ENCODE peak calls at places on chromosomes 12 and 14, in seven cellular contexts. U is psoas muscle, F is esophagus squamous epithelium, P is endodermal cell, N is mesendoderm, V is spleen, J is pancreas. X is an unnamed sample.

GRCh38 chr14:75267141-75267601 is 11.5 kb upstream of the FOS start:
- DNase-seq in F (no peak), J (no peak), P (no peak), V (no peak), N (peak), U (no peak), X (no peak)

GRCh38 chr12:12333407-12333831 is 16.6 kb downstream of the MANSC1 start:
- DNase-seq in V (peak), P (no peak), F (no peak), U (no peak), J (peak), N (no peak), X (no peak)

GRCh38 chr14:77279719-77280118 is 8.7 kb upstream of the NGB start:
- DNase-seq in F (no peak), U (no peak), V (peak), N (no peak), P (no peak), J (no peak), X (no peak)

GRCh38 chr12:21891763-21892217 is 49.4 kb downstream of the ABCC9 start:
- DNase-seq in J (peak), V (no peak), P (no peak), N (no peak), U (peak), F (no peak), X (no peak)

GRCh38 chr12:75065482-75065881 is 144.2 kb downstream of the KCNC2 start:
- DNase-seq in U (no peak), J (no peak), N (no peak), P (no peak), V (no peak), F (no peak), X (no peak)

GRCh38 chr12:21683115-21683514 is 25.5 kb upstream of the LDHB start:
- DNase-seq in F (no peak), P (no peak), V (no peak), N (no peak), U (no peak), J (no peak), X (no peak)

GRCh38 chr12:53048780-53049401 is 974 bp upstream of the TNS2 start:
- DNase-seq in V (peak), N (peak), J (peak), P (peak), U (peak), F (no peak), X (no peak)

GRCh38 chr14:67373347-67373746 is 13.2 kb downstream of the EIF2S1 start:
- DNase-seq in J (no peak), U (no peak), V (no peak), N (no peak), F (no peak), P (no peak), X (no peak)

GRCh38 chr12:107101651-107102050 is 8.3 kb upstream of the CRY1 start:
- DNase-seq in P (no peak), N (no peak), F (no peak), V (no peak), J (no peak), U (no peak), X (no peak)

GRCh38 chr12:6873094-6874006 is at the start of gene SPSB2:
- DNase-seq in P (peak), V (peak), F (peak), N (peak), U (peak), J (peak), X (peak)

GRCh38 chr12:1812650-1813302 is 7.6 kb upstream of the LRTM2 start:
- DNase-seq in N (no peak), U (peak), J (no peak), F (no peak), V (peak), P (no peak), X (no peak)

GRCh38 chr14:69151458-69152180 is 1.3 kb downstream of the DCAF5 start:
- DNase-seq in P (peak), U (peak), N (peak), J (peak), F (peak), V (peak), X (peak)

GRCh38 chr12:109703684-109704083 is 9.9 kb upstream of the FAM222A start:
- DNase-seq in P (no peak), V (peak), U (no peak), N (no peak), J (no peak), F (no peak), X (no peak)

GRCh38 chr14:65745396-65746190 is 333.1 kb downstream of the FUT8 start:
- DNase-seq in P (no peak), F (no peak), V (no peak), J (no peak), U (no peak), N (no peak), X (no peak)

GRCh38 chr12:124694250-124694649 is 126.8 kb upstream of the NCOR2 start:
- DNase-seq in N (no peak), F (no peak), P (no peak), J (no peak), V (no peak), U (no peak), X (no peak)

GRCh38 chr14:36176524-36176923 is at the start of gene PTCSC3:
- DNase-seq in N (no peak), F (no peak), P (no peak), V (no peak), J (no peak), U (no peak), X (no peak)

GRCh38 chr12:15706010-15706676 is 83.0 kb downstream of the EPS8 start:
- DNase-seq in U (no peak), F (no peak), P (peak), N (peak), J (peak), V (no peak), X (no peak)

GRCh38 chr14:92586001-92586947 is 72.7 kb downstream of the RIN3 start:
- DNase-seq in F (no peak), J (no peak), P (no peak), N (no peak), V (peak), U (no peak), X (no peak)

GRCh38 chr12:1006255-1006654 is 15.2 kb downstream of the ERC1 start:
- DNase-seq in P (no peak), J (no peak), N (no peak), F (no peak), U (no peak), V (no peak), X (no peak)

GRCh38 chr12:33427071-33427470 is 12.5 kb downstream of the SYT10 start:
- DNase-seq in U (no peak), F (no peak), J (no peak), V (no peak), N (peak), P (peak), X (no peak)

GRCh38 chr14:67510836-67511235 is 22.3 kb upstream of the PLEKHH1 start:
- DNase-seq in V (no peak), U (no peak), N (no peak), J (no peak), F (no peak), P (no peak), X (no peak)

GRCh38 chr14:63993992-63994391 is 141.2 kb downstream of the SYNE2 start:
- DNase-seq in P (no peak), F (no peak), U (no peak), J (no peak), N (no peak), V (no peak), X (no peak)

GRCh38 chr14:49363926-49364751 is 222.0 kb downstream of the RPS29 start:
- DNase-seq in F (no peak), V (no peak), P (no peak), J (no peak), N (peak), U (no peak), X (no peak)

GRCh38 chr12:67436230-67436629 is 167.1 kb downstream of the CAND1 start:
- DNase-seq in J (no peak), V (no peak), P (no peak), N (no peak), U (no peak), F (no peak), X (no peak)
- H3K27ac ChIP-seq in J (no peak), V (no peak), P (no peak), N (no peak), U (no peak), F (no peak), X (no peak)

GRCh38 chr12:56188116-56188785 is 1.0 kb downstream of the SMARCC2 start:
- DNase-seq in U (no peak), V (no peak), P (peak), F (no peak), N (peak), J (no peak), X (no peak)

GRCh38 chr12:56189918-56190694 is 823 bp upstream of the SMARCC2 start:
- DNase-seq in U (peak), J (peak), V (peak), P (peak), F (peak), N (peak), X (peak)

GRCh38 chr12:56190695-56191155 is 1.4 kb upstream of the SMARCC2 start:
- DNase-seq in U (no peak), N (peak), P (peak), V (no peak), J (no peak), F (no peak), X (no peak)

GRCh38 chr12:56189336-56189917 is at the start of gene SMARCC2:
- DNase-seq in J (peak), P (peak), F (peak), U (peak), N (peak), V (peak), X (peak)

GRCh38 chr12:56188786-56189335 is 422 bp downstream of the SMARCC2 start:
- DNase-seq in F (no peak), P (peak), U (no peak), V (peak), J (no peak), N (peak), X (no peak)
- H3K27ac ChIP-seq in F (peak), P (peak), U (peak), V (peak), J (peak), N (peak), X (peak)

DNA sequence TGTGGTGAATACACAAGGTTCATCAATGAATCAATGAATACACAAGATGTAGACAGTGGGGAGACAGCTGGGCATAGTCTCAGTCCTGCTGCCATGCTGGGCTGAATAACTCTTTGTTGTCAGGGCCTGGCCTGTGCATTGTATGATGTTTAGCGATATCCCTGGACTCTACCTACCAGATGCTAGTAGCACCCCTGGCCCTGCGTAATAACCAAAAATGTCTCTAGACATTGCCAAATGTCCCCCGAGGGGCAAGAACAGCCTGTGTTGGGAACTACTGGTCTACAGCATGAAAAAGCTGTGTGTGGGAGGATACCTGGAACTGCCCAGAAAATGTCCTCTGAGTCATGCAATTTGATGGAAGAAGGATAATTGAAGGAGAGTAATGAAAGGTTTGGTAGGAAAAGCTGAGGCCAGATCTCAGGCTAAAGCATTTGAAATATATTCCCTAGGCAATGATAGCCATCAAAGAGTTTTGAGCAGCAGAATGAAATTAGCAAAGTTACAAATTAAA is 128.2 kb downstream of the TMEM30B start:
- DNase-seq in N (no peak), P (no peak), U (no peak), J (no peak), F (no peak), V (no peak), X (no peak)
- H3K27ac ChIP-seq in N (no peak), P (peak), U (no peak), J (no peak), F (no peak), V (no peak), X (no peak)

GRCh38 chr12:4144676-4145075 is 128.9 kb upstream of the CCND2 start:
- DNase-seq in P (peak), J (no peak), F (no peak), N (peak), V (no peak), U (no peak), X (no peak)
- H3K27ac ChIP-seq in P (no peak), J (no peak), F (no peak), N (no peak), V (peak), U (no peak), X (no peak)

GRCh38 chr12:130961921-130962326 is 8.2 kb downstream of the ADGRD1 start:
- DNase-seq in U (no peak), N (no peak), F (no peak), V (no peak), P (no peak), J (no peak), X (no peak)
- H3K27ac ChIP-seq in U (no peak), N (no peak), F (peak), V (no peak), P (no peak), J (no peak), X (no peak)

GRCh38 chr14:91246051-91246852 is 1.7 kb upstream of the GPR68 start:
- DNase-seq in U (no peak), P (no peak), J (no peak), V (peak), N (no peak), F (no peak), X (no peak)

GRCh38 chr14:91243098-91243483 is 1.4 kb downstream of the GPR68 start:
- DNase-seq in J (no peak), N (no peak), U (no peak), V (no peak), F (no peak), P (no peak), X (no peak)

GRCh38 chr14:91242635-91243034 is 1.9 kb downstream of the GPR68 start:
- DNase-seq in V (no peak), J (no peak), F (no peak), N (no peak), U (no peak), P (no peak), X (no peak)

GRCh38 chr14:91244501-91244901 is at the start of gene GPR68:
- DNase-seq in N (no peak), J (no peak), U (no peak), P (peak), V (peak), F (no peak), X (peak)

DNA sequence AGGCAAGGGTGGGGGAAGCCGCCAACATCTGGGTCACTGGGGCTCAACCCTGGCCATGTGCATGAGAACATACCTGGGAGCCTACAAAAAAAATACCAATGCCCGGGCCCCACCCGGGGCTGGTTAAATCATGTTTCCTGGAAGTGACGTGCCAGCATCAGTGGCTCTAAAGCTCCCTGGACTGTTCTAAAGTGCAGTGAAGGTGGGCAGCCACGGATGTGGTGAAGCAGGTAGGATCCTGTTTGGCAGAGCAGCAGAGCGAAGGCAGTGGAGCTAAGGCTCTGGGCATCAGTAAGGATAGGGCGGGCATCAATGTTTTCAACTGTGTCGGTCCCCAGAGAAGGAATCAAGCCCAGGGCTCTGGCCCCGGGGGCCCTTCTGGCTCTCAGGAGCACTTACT is 525 bp upstream of the GPR68 start:
- DNase-seq in V (peak), F (no peak), N (no peak), U (no peak), P (no peak), J (no peak), X (no peak)
- H3K27ac ChIP-seq in V (peak), F (peak), N (no peak), U (no peak), P (no peak), J (no peak), X (no peak)

GRCh38 chr14:100072783-100073346 is 7.6 kb downstream of the EVL start:
- DNase-seq in N (no peak), F (no peak), P (no peak), J (no peak), V (peak), U (no peak), X (no peak)
- H3K27ac ChIP-seq in N (no peak), F (peak), P (no peak), J (no peak), V (peak), U (no peak), X (no peak)

DNA sequence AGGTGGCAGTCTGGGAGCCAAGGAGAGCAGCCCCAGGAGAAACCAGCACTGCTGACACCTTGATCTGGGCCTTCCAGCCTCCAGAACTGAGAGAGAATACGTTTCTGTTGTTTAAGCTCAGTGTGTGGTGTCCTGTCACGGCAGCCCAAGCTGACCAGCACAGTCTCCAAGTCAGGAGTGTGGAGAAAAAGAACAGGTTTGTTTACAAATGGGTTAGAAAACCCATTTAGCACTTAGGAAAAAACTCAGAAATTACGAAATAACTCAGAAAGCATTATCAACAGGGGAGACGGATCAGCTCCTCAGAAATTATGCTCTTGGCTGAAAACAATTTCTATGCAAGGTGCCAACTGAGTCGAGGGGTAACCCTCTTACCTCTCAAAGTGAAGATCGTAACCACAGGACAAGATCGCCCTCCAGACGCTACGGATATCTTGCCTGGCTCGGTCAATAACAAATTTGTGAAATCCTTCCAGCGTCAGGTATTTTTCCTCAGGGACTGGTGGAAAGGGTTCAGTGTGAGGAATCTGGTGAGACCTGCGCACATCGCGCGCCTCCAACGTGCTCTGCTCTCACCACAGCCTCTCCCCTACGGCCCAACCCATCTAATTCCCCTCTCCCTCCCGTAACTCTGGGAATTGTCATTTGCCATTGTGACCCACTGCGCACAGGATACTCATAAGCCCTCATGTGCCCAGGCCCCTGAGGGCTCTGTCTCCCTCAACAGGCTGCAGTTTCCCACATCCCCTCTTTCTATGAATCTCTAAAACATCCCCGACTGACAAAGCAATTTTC is 50.2 kb downstream of the TRAFD1 start:
- DNase-seq in U (peak), F (no peak), P (no peak), N (no peak), J (no peak), V (peak), X (no peak)
- H3K27ac ChIP-seq in U (no peak), F (no peak), P (no peak), N (no peak), J (no peak), V (no peak), X (peak)

X was measured in substantia nigra.